ENCODE peak calls at places on chromosomes 5 and 9, in seven cellular contexts. One of them, this sample, is unnamed.

GRCh38 chr5:178304761-178305645 is 72.4 kb upstream of the PHYKPL start:
- DNase-seq in body of pancreas: no peak
- DNase-seq in Peyer's patch: no peak
- DNase-seq in sigmoid colon: peak
- DNase-seq in IMR-90: no peak
- DNase-seq in GM12892: no peak
- DNase-seq in erythroblast: no peak
- DNase-seq in this sample: no peak

GRCh38 chr9:23621924-23622323 is 204.1 kb downstream of the ELAVL2 start:
- DNase-seq in erythroblast: no peak
- DNase-seq in body of pancreas: no peak
- DNase-seq in sigmoid colon: no peak
- DNase-seq in IMR-90: no peak
- DNase-seq in Peyer's patch: no peak
- DNase-seq in GM12892: no peak
- DNase-seq in this sample: no peak

GRCh38 chr5:95966005-95966404 is 4.4 kb upstream of the ELL2 start:
- DNase-seq in Peyer's patch: no peak
- DNase-seq in body of pancreas: no peak
- DNase-seq in erythroblast: no peak
- DNase-seq in sigmoid colon: no peak
- DNase-seq in IMR-90: no peak
- DNase-seq in GM12892: no peak
- DNase-seq in this sample: no peak

GRCh38 chr9:33517373-33517772 is 6.7 kb upstream of the ANKRD18B start:
- DNase-seq in body of pancreas: peak
- DNase-seq in IMR-90: peak
- DNase-seq in sigmoid colon: no peak
- DNase-seq in GM12892: no peak
- DNase-seq in Peyer's patch: no peak
- DNase-seq in erythroblast: peak
- DNase-seq in this sample: no peak

GRCh38 chr5:160083012-160083436 is 36.2 kb downstream of the PWWP2A start:
- DNase-seq in Peyer's patch: no peak
- DNase-seq in GM12892: no peak
- DNase-seq in sigmoid colon: no peak
- DNase-seq in erythroblast: no peak
- DNase-seq in body of pancreas: no peak
- DNase-seq in IMR-90: peak
- DNase-seq in this sample: peak

GRCh38 chr9:6877671-6878161 is 119.9 kb downstream of the KDM4C start:
- DNase-seq in sigmoid colon: no peak
- DNase-seq in IMR-90: peak
- DNase-seq in Peyer's patch: no peak
- DNase-seq in body of pancreas: no peak
- DNase-seq in GM12892: no peak
- DNase-seq in erythroblast: no peak
- DNase-seq in this sample: peak

GRCh38 chr9:20040991-20041606 is 252.3 kb upstream of the SLC24A2 start:
- DNase-seq in IMR-90: no peak
- DNase-seq in sigmoid colon: no peak
- DNase-seq in GM12892: no peak
- DNase-seq in erythroblast: no peak
- DNase-seq in body of pancreas: no peak
- DNase-seq in Peyer's patch: no peak
- DNase-seq in this sample: no peak

GRCh38 chr5:19001527-19001926 is 986.5 kb downstream of the CDH18 start:
- DNase-seq in IMR-90: no peak
- DNase-seq in body of pancreas: no peak
- DNase-seq in sigmoid colon: no peak
- DNase-seq in erythroblast: no peak
- DNase-seq in GM12892: no peak
- DNase-seq in Peyer's patch: no peak
- DNase-seq in this sample: no peak

GRCh38 chr5:133849116-133849515 is 119.3 kb downstream of the C5orf15 start:
- DNase-seq in GM12892: no peak
- DNase-seq in IMR-90: no peak
- DNase-seq in sigmoid colon: no peak
- DNase-seq in Peyer's patch: no peak
- DNase-seq in erythroblast: no peak
- DNase-seq in body of pancreas: no peak
- DNase-seq in this sample: no peak

GRCh38 chr9:78676009-78676408 is 379.1 kb downstream of the PSAT1 start:
- DNase-seq in sigmoid colon: no peak
- DNase-seq in erythroblast: no peak
- DNase-seq in body of pancreas: no peak
- DNase-seq in Peyer's patch: no peak
- DNase-seq in GM12892: no peak
- DNase-seq in IMR-90: peak
- DNase-seq in this sample: no peak

GRCh38 chr9:110059461-110059860 is 148.5 kb downstream of the C9orf152 start:
- DNase-seq in GM12892: no peak
- DNase-seq in IMR-90: no peak
- DNase-seq in body of pancreas: no peak
- DNase-seq in sigmoid colon: peak
- DNase-seq in Peyer's patch: no peak
- DNase-seq in erythroblast: no peak
- DNase-seq in this sample: no peak

GRCh38 chr9:89595646-89596045 is 9.2 kb upstream of the GADD45G start:
- DNase-seq in erythroblast: no peak
- DNase-seq in IMR-90: no peak
- DNase-seq in sigmoid colon: no peak
- DNase-seq in GM12892: no peak
- DNase-seq in body of pancreas: no peak
- DNase-seq in Peyer's patch: no peak
- DNase-seq in this sample: no peak

GRCh38 chr5:55313870-55314617 is 6.3 kb downstream of the MTREX start:
- DNase-seq in GM12892: no peak
- DNase-seq in body of pancreas: no peak
- DNase-seq in erythroblast: no peak
- DNase-seq in Peyer's patch: no peak
- DNase-seq in sigmoid colon: no peak
- DNase-seq in IMR-90: no peak
- DNase-seq in this sample: no peak

GRCh38 chr5:75226916-75227315 is 9.8 kb downstream of the ANKRD31 start:
- DNase-seq in GM12892: no peak
- DNase-seq in body of pancreas: no peak
- DNase-seq in IMR-90: no peak
- DNase-seq in Peyer's patch: no peak
- DNase-seq in sigmoid colon: no peak
- DNase-seq in erythroblast: no peak
- DNase-seq in this sample: no peak
- TF ChIP-seq POLR2A in GM12892: no peak
- TF ChIP-seq POLR2A in body of pancreas: no peak
- TF ChIP-seq POLR2A in IMR-90: no peak
- TF ChIP-seq POLR2A in Peyer's patch: no peak
- TF ChIP-seq POLR2A in sigmoid colon: no peak
- TF ChIP-seq POLR2A in erythroblast: no peak
- TF ChIP-seq POLR2A in this sample: no peak

DNA sequence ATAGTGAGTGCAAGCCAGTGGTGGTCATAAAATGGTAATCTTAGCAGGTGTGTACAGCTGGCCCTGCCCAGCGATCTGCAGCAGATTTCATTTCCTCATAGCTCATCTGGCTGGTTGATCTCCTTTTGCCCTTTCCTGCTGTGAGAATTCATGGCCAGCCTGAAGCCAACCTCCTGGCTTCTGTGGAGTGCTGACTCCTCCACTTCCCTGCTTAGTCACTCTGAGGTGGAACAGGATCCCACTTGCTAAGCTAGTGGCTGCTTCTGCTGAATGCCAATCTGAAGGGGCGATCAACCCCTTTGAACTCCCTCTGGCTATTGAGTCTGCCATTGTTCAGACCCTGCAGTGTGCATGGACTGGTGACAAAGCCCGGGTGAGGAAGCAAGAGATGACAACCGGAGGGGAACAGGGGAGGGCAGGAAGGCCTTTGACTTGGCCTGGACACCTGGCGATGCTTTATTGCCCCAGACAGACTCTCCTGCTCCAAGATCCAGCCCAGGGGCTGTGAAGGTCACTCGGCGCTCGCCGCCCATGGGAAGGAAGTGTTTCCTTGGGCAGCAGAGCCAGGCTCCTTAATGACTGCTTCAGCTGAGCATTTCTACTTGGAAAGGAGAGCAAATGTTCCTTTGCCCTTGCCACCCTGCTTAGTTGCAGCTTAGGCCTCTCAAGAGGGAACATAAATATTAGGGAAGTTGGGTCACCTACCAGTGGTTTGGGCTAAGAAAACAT is 341.1 kb downstream of the ZSWIM6 start:
- DNase-seq in erythroblast: no peak
- DNase-seq in body of pancreas: peak
- DNase-seq in sigmoid colon: no peak
- DNase-seq in IMR-90: peak
- DNase-seq in Peyer's patch: no peak
- DNase-seq in GM12892: no peak
- DNase-seq in this sample: peak
- TF ChIP-seq POLR2A in erythroblast: no peak
- TF ChIP-seq POLR2A in body of pancreas: no peak
- TF ChIP-seq POLR2A in sigmoid colon: no peak
- TF ChIP-seq POLR2A in IMR-90: no peak
- TF ChIP-seq POLR2A in Peyer's patch: no peak
- TF ChIP-seq POLR2A in GM12892: no peak
- TF ChIP-seq POLR2A in this sample: no peak

GRCh38 chr5:10735569-10736255 is 25.3 kb downstream of the DAP start:
- DNase-seq in erythroblast: no peak
- DNase-seq in GM12892: no peak
- DNase-seq in sigmoid colon: no peak
- DNase-seq in Peyer's patch: peak
- DNase-seq in body of pancreas: peak
- DNase-seq in IMR-90: no peak
- DNase-seq in this sample: no peak
- TF ChIP-seq POLR2A in erythroblast: no peak
- TF ChIP-seq POLR2A in GM12892: no peak
- TF ChIP-seq POLR2A in sigmoid colon: no peak
- TF ChIP-seq POLR2A in Peyer's patch: no peak
- TF ChIP-seq POLR2A in body of pancreas: no peak
- TF ChIP-seq POLR2A in IMR-90: no peak
- TF ChIP-seq POLR2A in this sample: no peak

GRCh38 chr5:100902406-100903035 is 561 bp downstream of the ST8SIA4 start:
- DNase-seq in Peyer's patch: peak
- DNase-seq in GM12892: no peak
- DNase-seq in body of pancreas: peak
- DNase-seq in erythroblast: peak
- DNase-seq in IMR-90: no peak
- DNase-seq in sigmoid colon: no peak
- DNase-seq in this sample: no peak

GRCh38 chr5:100904259-100904822 is 1.3 kb upstream of the ST8SIA4 start:
- DNase-seq in IMR-90: no peak
- DNase-seq in erythroblast: peak
- DNase-seq in body of pancreas: peak
- DNase-seq in GM12892: no peak
- DNase-seq in Peyer's patch: peak
- DNase-seq in sigmoid colon: peak
- DNase-seq in this sample: no peak

GRCh38 chr5:100905259-100905914 is 2.3 kb upstream of the ST8SIA4 start:
- DNase-seq in Peyer's patch: peak
- DNase-seq in body of pancreas: no peak
- DNase-seq in erythroblast: peak
- DNase-seq in IMR-90: no peak
- DNase-seq in sigmoid colon: no peak
- DNase-seq in GM12892: no peak
- DNase-seq in this sample: no peak

GRCh38 chr5:100901851-100902341 is 1.2 kb downstream of the ST8SIA4 start:
- DNase-seq in erythroblast: peak
- DNase-seq in IMR-90: no peak
- DNase-seq in sigmoid colon: peak
- DNase-seq in body of pancreas: peak
- DNase-seq in Peyer's patch: peak
- DNase-seq in GM12892: no peak
- DNase-seq in this sample: no peak

GRCh38 chr5:100903036-100903887 is at the start of gene ST8SIA4:
- DNase-seq in erythroblast: peak
- DNase-seq in IMR-90: peak
- DNase-seq in Peyer's patch: peak
- DNase-seq in GM12892: peak
- DNase-seq in body of pancreas: peak
- DNase-seq in sigmoid colon: peak
- DNase-seq in this sample: peak
- TF ChIP-seq POLR2A in erythroblast: peak
- TF ChIP-seq POLR2A in IMR-90: no peak
- TF ChIP-seq POLR2A in Peyer's patch: peak
- TF ChIP-seq POLR2A in GM12892: peak
- TF ChIP-seq POLR2A in body of pancreas: peak
- TF ChIP-seq POLR2A in sigmoid colon: peak
- TF ChIP-seq POLR2A in this sample: no peak

GRCh38 chr5:140346348-140347221 is at the start of gene HBEGF:
- DNase-seq in body of pancreas: peak
- DNase-seq in IMR-90: peak
- DNase-seq in GM12892: peak
- DNase-seq in Peyer's patch: peak
- DNase-seq in sigmoid colon: peak
- DNase-seq in erythroblast: peak
- DNase-seq in this sample: peak
- TF ChIP-seq POLR2A in body of pancreas: peak
- TF ChIP-seq POLR2A in IMR-90: peak
- TF ChIP-seq POLR2A in GM12892: peak
- TF ChIP-seq POLR2A in Peyer's patch: peak
- TF ChIP-seq POLR2A in sigmoid colon: peak
- TF ChIP-seq POLR2A in erythroblast: no peak
- TF ChIP-seq POLR2A in this sample: peak

This sample was measured in H54.